ENCODE peak calls at places on chromosomes 4 and X, in eight cellular contexts. E, K, Q, V, X, N, A and L are unnamed samples.

GRCh38 chrX:129651756-129652564 is 2.8 kb downstream of the APLN start:
- DNase-seq in E (no peak), K (no peak), Q (no peak), V (no peak), X (peak; percentile 38), N (no peak), A (no peak), L (no peak)

GRCh38 chr4:149993030-149993429 is 85.2 kb upstream of the DCLK2 start:
- DNase-seq in E (no peak), K (no peak), Q (no peak), V (no peak), X (no peak), N (no peak), A (no peak), L (no peak)

GRCh38 chrX:17590892-17591740 is 146.2 kb upstream of the SCML1 start:
- DNase-seq in E (no peak), K (peak; percentile 49), Q (peak; percentile 46), V (peak; percentile 20), X (peak; percentile 24), N (peak; percentile 15), A (peak; percentile 62), L (no peak)

GRCh38 chrX:22234380-22234779 is 38.3 kb upstream of the CBLL2 start:
- DNase-seq in E (no peak), K (no peak), Q (no peak), V (no peak), X (no peak), N (no peak), A (no peak), L (no peak)

GRCh38 chrX:53320543-53321215 is 39.3 kb upstream of the IQSEC2 start:
- DNase-seq in E (no peak), K (no peak), Q (no peak), V (no peak), X (no peak), N (no peak), A (no peak), L (no peak)

GRCh38 chr4:8198206-8198905 is 734 bp upstream of the SH3TC1 start:
- DNase-seq in E (no peak), K (no peak), Q (no peak), V (no peak), X (no peak), N (no peak), A (no peak), L (no peak)

GRCh38 chr4:661231-661630 is 12.8 kb downstream of the ATP5ME start:
- DNase-seq in E (no peak), K (no peak), Q (no peak), V (no peak), X (no peak), N (no peak), A (no peak), L (no peak)

GRCh38 chr4:43374352-43374751 is 481.8 kb downstream of the GRXCR1 start:
- DNase-seq in E (no peak), K (no peak), Q (no peak), V (no peak), X (no peak), N (no peak), A (no peak), L (no peak)

GRCh38 chrX:110743679-110744340 is 51.8 kb downstream of the CHRDL1 start:
- DNase-seq in E (no peak), K (no peak), Q (no peak), V (no peak), X (no peak), N (no peak), A (peak; percentile 54), L (no peak)

GRCh38 chrX:17679820-17680219 is 57.5 kb upstream of the SCML1 start:
- DNase-seq in E (no peak), K (no peak), Q (peak; percentile 63), V (no peak), X (no peak), N (no peak), A (no peak), L (no peak)

GRCh38 chr4:117326091-117326490 is 240.7 kb upstream of the TRAM1L1 start:
- DNase-seq in E (no peak), K (no peak), Q (no peak), V (no peak), X (no peak), N (no peak), A (no peak), L (no peak)

GRCh38 chr4:57098945-57099344 is 11.2 kb downstream of the IGFBP7 start:
- DNase-seq in E (no peak), K (no peak), Q (no peak), V (no peak), X (no peak), N (no peak), A (peak; percentile 79), L (no peak)

GRCh38 chr4:82491251-82491960 is 61.0 kb downstream of the ENOPH1 start:
- DNase-seq in E (no peak), K (no peak), Q (peak; percentile 66), V (no peak), X (no peak), N (no peak), A (no peak), L (no peak)

GRCh38 chr4:154317600-154317999 is 174.0 kb downstream of the DCHS2 start:
- DNase-seq in E (no peak), K (no peak), Q (no peak), V (no peak), X (no peak), N (no peak), A (no peak), L (no peak)

GRCh38 chr4:17817027-17817426 is 6.2 kb downstream of the NCAPG start:
- DNase-seq in E (peak; percentile 37), K (no peak), Q (no peak), V (no peak), X (no peak), N (no peak), A (peak; percentile 52), L (peak; percentile 69)

GRCh38 chr4:8656185-8656517 is 63.6 kb downstream of the CPZ start:
- DNase-seq in E (no peak), K (no peak), Q (no peak), V (no peak), X (no peak), N (no peak), A (no peak), L (no peak)

GRCh38 chrX:129961180-129962083 is 21.0 kb upstream of the BCORL1 start:
- DNase-seq in E (no peak), K (no peak), Q (peak; percentile 55), V (peak; percentile 59), X (peak; percentile 44), N (no peak), A (no peak), L (no peak)

GRCh38 chr4:15322016-15322415 is 105.8 kb upstream of the C1QTNF7 start:
- DNase-seq in E (no peak), K (no peak), Q (no peak), V (no peak), X (no peak), N (no peak), A (no peak), L (no peak)

GRCh38 chr4:165635261-165635838 is 237.7 kb upstream of the TLL1 start:
- DNase-seq in E (no peak), K (peak; percentile 16), Q (no peak), V (no peak), X (no peak), N (no peak), A (no peak), L (no peak)

GRCh38 chr4:153220709-153221367 is 16.6 kb downstream of the TRIM2 start:
- DNase-seq in E (no peak), K (no peak), Q (no peak), V (no peak), X (no peak), N (no peak), A (no peak), L (no peak)

GRCh38 chr4:139694522-139694921 is 28.9 kb downstream of the MGST2 start:
- DNase-seq in E (no peak), K (no peak), Q (no peak), V (no peak), X (no peak), N (no peak), A (no peak), L (no peak)

GRCh38 chr4:186074189-186074588 is 5.2 kb downstream of the TLR3 start:
- DNase-seq in E (no peak), K (no peak), Q (no peak), V (no peak), X (no peak), N (no peak), A (no peak), L (no peak)